ENCODE peak calls at places on chromosome 14, in six cellular contexts. Y is mesendoderm, D is HCT116, C is heart right ventricle, X is fibroblast of lung, Q is upper lobe of right lung. U is an unnamed sample. For H3K36me3, the result is how much of the 10 kb centered on the place peaks cover.

GRCh38 chr14:92524603-92525185 is 11.1 kb downstream of the RIN3 start:
- DNase-seq in Y (no peak), D (no peak), C (no peak), X (no peak), Q (peak), U (no peak)

GRCh38 chr14:100569734-100570251 is 17.4 kb downstream of the BEGAIN start:
- DNase-seq in Y (no peak), D (no peak), C (no peak), X (no peak), Q (no peak), U (no peak)

GRCh38 chr14:32417956-32418552 is 89.0 kb downstream of the AKAP6 start:
- DNase-seq in Y (no peak), D (no peak), C (no peak), X (peak), Q (no peak), U (peak)

GRCh38 chr14:58540693-58541092 is 97.1 kb upstream of the DACT1 start:
- DNase-seq in Y (no peak), D (no peak), C (no peak), X (no peak), Q (no peak), U (peak)

GRCh38 chr14:53591816-53592215 is 364.8 kb downstream of the BMP4 start:
- DNase-seq in Y (no peak), D (no peak), C (no peak), X (no peak), Q (no peak), U (peak)

GRCh38 chr14:99780690-99781089 is 12.5 kb upstream of the EML1 start:
- DNase-seq in Y (no peak), D (no peak), C (no peak), X (no peak), Q (no peak), U (no peak)

GRCh38 chr14:52055215-52055614 is 13.6 kb downstream of the NID2 start:
- DNase-seq in Y (no peak), D (no peak), C (no peak), X (peak), Q (no peak), U (no peak)

GRCh38 chr14:82724296-82724695 is 1190.6 kb upstream of the SEL1L start:
- DNase-seq in Y (no peak), D (no peak), C (no peak), X (peak), Q (no peak), U (no peak)

GRCh38 chr14:105332352-105332874 is 17.9 kb downstream of the PACS2 start:
- DNase-seq in Y (no peak), D (no peak), C (no peak), X (no peak), Q (no peak), U (no peak)

GRCh38 chr14:100982764-100983163 is 79.2 kb upstream of the RTL1 start:
- DNase-seq in Y (no peak), D (peak), C (no peak), X (no peak), Q (no peak), U (no peak)

DNA sequence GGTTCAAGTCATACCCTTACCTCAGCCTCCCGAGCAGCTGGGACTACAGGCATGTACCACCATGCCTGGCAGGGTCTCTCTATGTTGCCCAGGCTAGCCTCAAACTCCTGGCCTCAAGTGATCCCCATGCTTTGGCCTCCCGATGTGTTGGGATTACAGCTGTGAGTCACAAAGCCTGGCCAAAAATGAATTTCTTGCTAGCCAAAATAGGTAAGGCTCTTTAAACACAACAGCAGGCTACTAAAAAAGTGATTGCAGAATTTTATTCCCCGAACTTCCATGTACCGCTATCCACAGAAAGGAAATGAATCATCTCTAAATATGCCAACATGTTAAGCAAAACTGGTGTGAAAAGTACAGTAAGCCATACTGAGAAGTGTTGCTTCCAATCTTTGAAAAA is 50.6 kb downstream of the WDHD1 start:
- DNase-seq in Y (no peak), D (no peak), C (no peak), X (peak), Q (no peak), U (peak)
- H3K36me3 ChIP-seq in Y (under half), D (under half), C (under half), X (under half), Q (under half), U (under half)

GRCh38 chr14:88588081-88588480 is 25.2 kb downstream of the ZC3H14 start:
- DNase-seq in Y (no peak), D (no peak), C (no peak), X (no peak), Q (no peak), U (no peak)
- H3K36me3 ChIP-seq in Y (under half), D (under half), C (under half), X (under half), Q (half or more), U (half or more)

DNA sequence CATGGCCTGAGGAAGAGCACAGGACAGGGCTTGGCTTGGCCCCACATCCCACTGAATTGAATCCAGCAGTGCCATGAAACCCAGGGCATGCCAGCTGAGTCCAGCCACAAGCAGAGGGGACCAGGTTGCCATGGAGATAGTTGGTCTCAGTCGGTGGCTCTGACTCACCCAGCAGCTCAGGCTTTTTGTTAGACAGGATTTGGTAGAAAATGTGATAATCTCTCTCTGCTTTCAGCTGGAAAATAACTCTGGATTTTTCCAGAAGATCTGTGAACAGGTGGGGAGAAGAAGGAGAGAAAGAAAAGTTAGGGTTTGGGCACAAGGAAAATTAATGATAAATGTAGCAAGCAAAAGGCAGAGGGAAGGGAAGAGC is 4.7 kb downstream of the MYH7 start:
- DNase-seq in Y (peak), D (no peak), C (no peak), X (no peak), Q (peak), U (peak)
- H3K36me3 ChIP-seq in Y (under half), D (under half), C (under half), X (under half), Q (under half), U (under half)

GRCh38 chr14:103530831-103531230 is 1.8 kb downstream of the TRMT61A start:
- DNase-seq in Y (no peak), D (no peak), C (no peak), X (no peak), Q (no peak), U (no peak)

GRCh38 chr14:103529383-103530365 is 678 bp downstream of the TRMT61A start:
- DNase-seq in Y (no peak), D (no peak), C (no peak), X (no peak), Q (no peak), U (no peak)

GRCh38 chr14:103531421-103532215 is 2.6 kb downstream of the TRMT61A start:
- DNase-seq in Y (no peak), D (no peak), C (no peak), X (no peak), Q (no peak), U (no peak)

GRCh38 chr14:103528512-103529382 is at the start of gene TRMT61A:
- DNase-seq in Y (peak), D (peak), C (peak), X (peak), Q (peak), U (peak)

DNA sequence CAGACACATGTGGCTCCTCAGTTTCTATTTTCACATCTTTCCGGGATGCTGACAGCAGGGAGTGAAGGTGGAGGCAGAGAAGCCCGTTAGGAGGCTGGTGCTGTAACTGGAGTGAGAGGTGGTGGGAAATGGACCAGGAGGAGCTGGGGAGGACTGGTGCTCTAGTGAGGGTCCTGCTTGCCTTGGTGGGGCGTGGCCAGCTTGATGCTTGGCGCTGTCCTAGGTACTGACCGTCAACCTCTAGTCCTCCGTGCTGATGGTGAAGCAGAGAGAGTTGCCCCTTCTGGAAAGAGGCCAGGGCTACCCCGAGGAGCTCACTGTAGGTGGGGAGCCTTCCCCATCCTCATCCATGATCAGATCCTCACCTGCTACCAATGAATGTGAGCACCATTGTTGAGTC is 1.4 kb downstream of the TRMT61A start:
- DNase-seq in Y (peak), D (no peak), C (no peak), X (no peak), Q (no peak), U (peak)
- H3K36me3 ChIP-seq in Y (under half), D (under half), C (under half), X (under half), Q (under half), U (under half)

DNA sequence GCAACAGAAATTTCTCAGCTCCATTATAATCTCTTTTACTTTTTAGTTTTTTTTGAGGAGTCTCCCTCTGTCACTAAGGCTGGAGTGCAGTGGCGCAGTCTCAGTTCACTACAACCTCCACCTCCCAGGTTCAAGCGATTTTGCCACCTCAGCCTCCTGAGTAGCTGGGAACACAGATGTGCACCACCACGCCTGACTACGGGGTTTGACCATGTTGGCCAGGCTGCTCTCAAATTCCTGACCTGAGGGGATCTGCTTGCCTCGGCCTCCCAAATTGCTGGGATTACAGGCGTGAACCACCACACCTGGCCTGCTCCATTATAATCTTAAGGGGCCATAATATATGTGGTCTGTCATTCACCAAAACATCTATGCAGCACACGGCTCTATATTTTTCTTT is 23.4 kb downstream of the HNRNPC start:
- DNase-seq in Y (no peak), D (no peak), C (no peak), X (no peak), Q (no peak), U (no peak)
- H3K36me3 ChIP-seq in Y (under half), D (half or more), C (under half), X (under half), Q (half or more), U (half or more)

GRCh38 chr14:34596891-34597290 is 33.1 kb downstream of the SNX6 start:
- DNase-seq in Y (no peak), D (no peak), C (no peak), X (no peak), Q (no peak), U (no peak)
- H3K36me3 ChIP-seq in Y (under half), D (half or more), C (under half), X (under half), Q (half or more), U (half or more)

GRCh38 chr14:96532632-96533031 is 30.4 kb downstream of the PAPOLA start:
- DNase-seq in Y (no peak), D (no peak), C (no peak), X (no peak), Q (no peak), U (no peak)
- H3K36me3 ChIP-seq in Y (under half), D (under half), C (under half), X (under half), Q (half or more), U (half or more)

GRCh38 chr14:61733972-61734371 is 28.2 kb upstream of the SNAPC1 start:
- DNase-seq in Y (no peak), D (no peak), C (no peak), X (no peak), Q (no peak), U (no peak)
- H3K36me3 ChIP-seq in Y (under half), D (under half), C (under half), X (under half), Q (half or more), U (half or more)

GRCh38 chr14:38012056-38012455 is 195.6 kb upstream of the SSTR1 start:
- DNase-seq in Y (peak), D (no peak), C (no peak), X (no peak), Q (no peak), U (no peak)

DNA sequence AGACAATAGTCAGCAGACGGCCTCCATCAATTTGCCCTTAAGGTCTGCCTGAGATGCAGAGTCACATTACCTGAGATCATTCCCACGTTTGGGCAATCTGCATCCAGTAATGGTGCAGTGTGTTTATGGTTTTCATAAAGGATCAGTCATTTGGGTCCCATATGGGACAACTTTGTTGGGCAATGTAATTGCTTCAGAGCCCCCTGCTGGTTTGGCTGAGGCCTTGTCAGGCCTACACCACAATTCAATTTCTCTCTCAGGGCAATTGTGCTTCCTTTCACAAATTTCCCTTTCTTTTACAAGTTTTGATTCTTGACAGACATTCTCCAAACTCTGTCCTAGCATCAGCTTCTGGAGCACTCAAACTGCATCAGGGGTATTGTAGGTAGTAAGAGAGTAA is 191.2 kb upstream of the SSTR1 start:
- DNase-seq in Y (peak), D (peak), C (no peak), X (no peak), Q (no peak), U (no peak)
- H3K36me3 ChIP-seq in Y (under half), D (under half), C (under half), X (under half), Q (under half), U (under half)